ENCODE peak calls at places on chromosome 6, in four cellular contexts. K is GM23338, J is cardiac muscle cell, A is breast epithelium. W is an unnamed sample.

GRCh38 chr6:45922728-45923351 is 92.8 kb downstream of the CLIC5 start:
- DNase-seq in K (peak), J (peak), A (no peak), W (peak)

GRCh38 chr6:111625511-111626331 is 20.0 kb upstream of the TRAF3IP2 start:
- DNase-seq in K (no peak), J (peak), A (no peak), W (no peak)

GRCh38 chr6:24481449-24481848 is 7.9 kb downstream of the GPLD1 start:
- DNase-seq in K (no peak), J (no peak), A (no peak), W (no peak)

GRCh38 chr6:125748534-125749111 is 809 bp upstream of the HEY2 start:
- DNase-seq in K (no peak), J (peak), A (no peak), W (no peak)

GRCh38 chr6:70852667-70853246 is 104.1 kb downstream of the B3GAT2 start:
- DNase-seq in K (no peak), J (no peak), A (no peak), W (no peak)

GRCh38 chr6:116215414-116215813 is 38.5 kb downstream of the TSPYL4 start:
- DNase-seq in K (no peak), J (no peak), A (no peak), W (no peak)

GRCh38 chr6:158043586-158044524 is 62.2 kb downstream of the SYNJ2 start:
- DNase-seq in K (no peak), J (peak), A (no peak), W (no peak)

GRCh38 chr6:109768485-109768884 is 77.4 kb downstream of the FIG4 start:
- DNase-seq in K (no peak), J (no peak), A (no peak), W (no peak)

GRCh38 chr6:119297049-119297448 is 52.5 kb downstream of the MAN1A1 start:
- DNase-seq in K (no peak), J (no peak), A (no peak), W (no peak)

GRCh38 chr6:11618533-11618932 is 81.0 kb downstream of the TMEM170B start:
- DNase-seq in K (peak), J (no peak), A (no peak), W (no peak)

GRCh38 chr6:145809785-145810184 is 4.8 kb downstream of the FBXO30 start:
- DNase-seq in K (no peak), J (no peak), A (no peak), W (no peak)

GRCh38 chr6:99349620-99350141 is at the start of gene FAXC:
- DNase-seq in K (peak), J (peak), A (no peak), W (no peak)

GRCh38 chr6:140486468-140487361 is 1112.3 kb upstream of the CITED2 start:
- DNase-seq in K (no peak), J (no peak), A (no peak), W (no peak)

GRCh38 chr6:107330190-107330589 is 129.2 kb downstream of the PDSS2 start:
- DNase-seq in K (peak), J (no peak), A (no peak), W (no peak)

GRCh38 chr6:110367001-110367400 is 8.9 kb upstream of the METTL24 start:
- DNase-seq in K (no peak), J (no peak), A (no peak), W (no peak)

GRCh38 chr6:25279748-25280616 is 808 bp downstream of the CARMIL1 start:
- DNase-seq in K (peak), J (peak), A (peak), W (no peak)

GRCh38 chr6:168690271-168690670 is 249.3 kb downstream of the SMOC2 start:
- DNase-seq in K (no peak), J (no peak), A (no peak), W (no peak)

GRCh38 chr6:11947063-11947462 is 65.0 kb upstream of the HIVEP1 start:
- DNase-seq in K (peak), J (no peak), A (no peak), W (no peak)

GRCh38 chr6:100665041-100665380 is 200.3 kb upstream of the SIM1 start:
- DNase-seq in K (peak), J (no peak), A (no peak), W (no peak)

GRCh38 chr6:43742285-43742684 is 27.7 kb upstream of the VEGFA start:
- DNase-seq in K (no peak), J (no peak), A (no peak), W (no peak)

GRCh38 chr6:129607581-129608186 is 102.3 kb downstream of the ARHGAP18 start:
- DNase-seq in K (no peak), J (no peak), A (no peak), W (no peak)

GRCh38 chr6:90294614-90294988 is 2.0 kb downstream of the BACH2 start:
- DNase-seq in K (peak), J (peak), A (no peak), W (no peak)

GRCh38 chr6:162899148-162899547 is 171.4 kb downstream of the PACRG start:
- DNase-seq in K (no peak), J (no peak), A (no peak), W (no peak)

GRCh38 chr6:167238694-167239467 is 52.2 kb upstream of the UNC93A start:
- DNase-seq in K (peak), J (no peak), A (no peak), W (no peak)

GRCh38 chr6:118382126-118382525 is 166.0 kb upstream of the PLN start:
- DNase-seq in K (no peak), J (no peak), A (no peak), W (no peak)

GRCh38 chr6:70398783-70399730 is 14.3 kb upstream of the FAM135A start:
- DNase-seq in K (no peak), J (no peak), A (no peak), W (no peak)

GRCh38 chr6:100774681-100775080 is 106.4 kb downstream of the ASCC3 start:
- DNase-seq in K (no peak), J (no peak), A (no peak), W (peak)

GRCh38 chr6:25882066-25882496 is 8.0 kb upstream of the SLC17A3 start:
- DNase-seq in K (peak), J (peak), A (no peak), W (no peak)

GRCh38 chr6:31114970-31115849 is 610 bp downstream of the PSORS1C1 start:
- DNase-seq in K (peak), J (no peak), A (no peak), W (no peak)

GRCh38 chr6:33634203-33634727 is 13.1 kb downstream of the ITPR3 start:
- DNase-seq in K (no peak), J (peak), A (no peak), W (no peak)

GRCh38 chr6:100663219-100663863 is 198.6 kb upstream of the SIM1 start:
- DNase-seq in K (no peak), J (no peak), A (no peak), W (no peak)

GRCh38 chr6:17959317-17959716 is 28.1 kb downstream of the KIF13A start:
- DNase-seq in K (no peak), J (no peak), A (no peak), W (no peak)

GRCh38 chr6:164928366-164929154 is 380.8 kb downstream of the C6orf118 start:
- DNase-seq in K (no peak), J (no peak), A (no peak), W (no peak)

GRCh38 chr6:86937219-86938079 is at the start of gene HTR1E:
- DNase-seq in K (peak), J (peak), A (no peak), W (no peak)

GRCh38 chr6:52533491-52533890 is 43.4 kb downstream of the TRAM2 start:
- DNase-seq in K (no peak), J (no peak), A (no peak), W (no peak)

GRCh38 chr6:142187209-142187608 is 40.1 kb downstream of the VTA1 start:
- DNase-seq in K (no peak), J (peak), A (no peak), W (no peak)

GRCh38 chr6:71403422-71404134 is 115.0 kb downstream of the OGFRL1 start:
- DNase-seq in K (peak), J (no peak), A (no peak), W (no peak)

GRCh38 chr6:158906926-158907325 is 87.8 kb upstream of the EZR start:
- DNase-seq in K (no peak), J (no peak), A (no peak), W (no peak)

GRCh38 chr6:7685276-7685675 is 40.6 kb upstream of the BMP6 start:
- DNase-seq in K (no peak), J (no peak), A (no peak), W (no peak)

GRCh38 chr6:28693751-28694443 is 168.2 kb downstream of the GPX5 start:
- DNase-seq in K (peak), J (peak), A (no peak), W (no peak)
- H3K4me3 ChIP-seq in K (peak), J (peak), A (no peak), W (no peak)

GRCh38 chr6:123635144-123635543 is 1.6 kb downstream of the TRDN start:
- DNase-seq in K (no peak), J (peak), A (no peak), W (no peak)
- H3K4me3 ChIP-seq in K (no peak), J (peak), A (no peak), W (no peak)

GRCh38 chr6:53792016-53792415 is 2.8 kb upstream of the LRRC1 start:
- DNase-seq in K (no peak), J (no peak), A (no peak), W (no peak)

GRCh38 chr6:53793318-53793975 is 1.4 kb upstream of the LRRC1 start:
- DNase-seq in K (peak), J (peak), A (peak), W (no peak)

GRCh38 chr6:53794073-53794719 is 609 bp upstream of the LRRC1 start:
- DNase-seq in K (peak), J (peak), A (peak), W (peak)

GRCh38 chr6:53794720-53795253 is at the start of gene LRRC1:
- DNase-seq in K (peak), J (peak), A (peak), W (peak)

DNA sequence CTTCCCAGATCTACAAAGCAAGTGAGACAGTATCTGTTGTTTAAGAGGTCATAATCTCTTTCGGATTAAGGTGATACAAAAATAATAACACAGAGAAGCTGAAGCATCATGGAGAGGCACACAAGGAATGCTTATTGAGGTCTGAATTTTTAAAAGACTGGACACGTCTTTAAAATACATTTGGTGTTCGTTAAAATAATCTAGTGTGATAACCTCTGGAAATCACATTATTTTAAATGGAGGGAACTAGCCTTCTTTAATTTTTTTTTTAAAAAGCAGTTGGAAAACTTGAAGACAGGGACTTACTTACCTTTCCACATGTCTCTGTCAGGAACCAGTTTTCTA is 1.9 kb upstream of the LRRC1 start:
- DNase-seq in K (no peak), J (no peak), A (no peak), W (no peak)
- H3K4me3 ChIP-seq in K (peak), J (peak), A (peak), W (peak)

GRCh38 chr6:35511980-35512379 is 716 bp downstream of the TULP1 start:
- DNase-seq in K (peak), J (no peak), A (no peak), W (no peak)
- H3K4me3 ChIP-seq in K (peak), J (no peak), A (peak), W (no peak)

DNA sequence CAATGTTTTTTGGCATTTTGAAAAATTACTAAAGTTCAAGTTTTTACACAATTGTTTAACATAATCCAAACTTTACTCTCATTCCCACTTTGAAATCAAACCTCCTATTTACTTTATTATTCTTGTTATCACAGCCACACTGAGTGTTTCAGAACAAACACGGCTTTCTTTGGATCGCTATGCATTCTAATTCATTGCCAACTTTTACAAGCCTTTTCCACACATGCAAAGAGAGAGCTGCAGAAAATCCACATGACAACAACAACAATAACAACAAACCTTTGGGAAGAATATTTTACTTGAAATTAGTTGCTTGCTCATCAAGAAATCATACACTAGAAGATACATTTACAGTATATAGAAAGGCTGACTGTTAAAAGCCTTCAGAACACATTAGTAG is 49.2 kb upstream of the TMEM30A start:
- DNase-seq in K (no peak), J (no peak), A (no peak), W (no peak)
- H3K4me3 ChIP-seq in K (peak), J (no peak), A (no peak), W (peak)

DNA sequence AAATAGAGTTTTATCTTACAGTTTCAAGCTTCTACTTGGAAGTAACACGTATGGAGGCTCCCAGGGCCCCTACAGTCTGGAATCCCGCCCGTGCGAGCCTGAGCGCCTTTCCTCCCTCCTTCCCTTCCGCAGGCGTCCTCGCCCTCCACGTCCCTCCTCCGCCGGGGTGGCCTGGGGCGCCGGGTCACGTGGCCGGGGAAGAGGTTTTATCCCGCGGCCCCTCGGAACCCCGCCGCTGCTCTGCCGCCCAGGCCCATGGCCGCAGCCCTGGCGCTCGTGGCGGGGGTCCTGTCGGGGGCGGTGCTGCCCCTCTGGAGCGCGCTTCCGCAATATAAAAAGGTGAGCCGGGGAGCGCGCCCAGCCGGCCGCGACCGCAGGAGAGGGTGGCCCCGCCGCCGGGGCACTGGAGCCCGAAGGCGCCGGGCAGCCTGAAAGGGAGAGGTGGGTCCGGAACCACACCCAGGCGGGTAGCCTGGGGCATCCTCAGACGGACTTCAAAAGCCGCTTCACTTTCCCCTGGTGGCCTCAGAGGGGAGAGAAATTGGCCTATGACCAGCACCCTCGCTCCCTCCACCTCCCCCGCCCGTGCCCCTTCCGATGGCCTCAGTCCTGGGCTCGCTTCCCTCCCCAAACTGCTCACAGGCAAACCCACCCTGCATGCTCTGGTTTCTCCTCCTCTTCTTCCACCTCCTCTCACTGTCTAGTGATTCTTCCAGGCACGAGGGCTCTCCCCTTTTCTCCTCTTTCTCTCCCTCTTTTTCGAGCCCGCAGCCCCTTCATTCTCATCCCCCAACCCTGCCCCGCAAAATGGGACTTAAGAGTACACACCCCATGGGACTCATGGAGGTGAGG is at the start of gene CLPSL2:
- DNase-seq in K (peak), J (peak), A (peak), W (no peak)
- H3K4me3 ChIP-seq in K (peak), J (peak), A (peak), W (peak)

DNA sequence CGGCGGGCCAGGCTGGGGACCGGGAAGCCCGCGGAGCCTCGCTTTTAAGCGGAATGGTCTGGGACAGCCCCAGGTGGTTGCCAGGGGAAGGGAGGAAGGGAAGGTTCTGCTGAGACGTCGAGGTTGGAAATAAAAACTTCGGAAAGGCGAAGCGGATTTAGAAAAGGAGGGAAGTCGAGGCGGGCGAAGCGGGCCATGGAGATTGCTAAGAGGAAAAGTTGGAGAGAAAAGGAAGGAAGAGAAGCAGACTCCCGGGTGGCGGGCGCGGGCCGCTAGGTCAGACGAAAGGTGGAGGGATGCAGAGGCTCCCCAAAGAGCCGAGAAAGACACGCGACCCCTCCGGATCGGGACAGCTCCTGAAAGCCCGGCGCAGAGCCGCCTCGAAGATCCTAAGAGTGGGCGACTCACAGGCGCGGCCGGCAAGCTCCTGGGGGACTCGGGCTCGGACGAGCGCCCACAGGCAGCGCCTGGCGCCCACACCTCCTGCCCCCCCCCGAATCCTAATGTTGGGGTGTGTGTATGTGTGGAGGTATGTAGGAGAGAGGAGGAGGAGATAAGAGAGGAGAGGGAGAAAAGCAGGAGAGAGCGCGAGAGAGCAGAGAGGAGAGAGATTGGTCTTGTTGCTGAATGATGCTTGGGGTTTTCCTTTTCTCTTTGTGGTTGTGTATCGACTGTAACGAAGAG is 1.4 kb downstream of the TFAP2B start:
- DNase-seq in K (peak), J (no peak), A (no peak), W (no peak)
- H3K4me3 ChIP-seq in K (peak), J (no peak), A (peak), W (no peak)

GRCh38 chr6:138571174-138571573 is 71.9 kb upstream of the NHSL1 start:
- DNase-seq in K (no peak), J (no peak), A (no peak), W (no peak)
- H3K4me3 ChIP-seq in K (peak), J (peak), A (peak), W (peak)

W was measured in HFF-Myc.